ENCODE peak calls at places on chromosomes 13 and 19, in seven cellular contexts. C is Daoy; Y is AG09309; J is stimulated activated CD4-positive, alpha-beta T cell treated with anti-CD3 and anti-CD28 coated beads, Interleukin-15, amount 100 ng/mL, for 1 hour; D is Ammon's horn; I is hepatic stellate cell; H is DMS79. E is an unnamed sample.

GRCh38 chr19:13763300-13763699 is 1.0 kb upstream of the MRI1 start:
- DNase-seq in C (no peak), Y (no peak), J (no peak), D (no peak), I (no peak), H (no peak), E (no peak)

GRCh38 chr19:49858591-49858985 is 7.6 kb downstream of the PTOV1 start:
- DNase-seq in C (peak), Y (no peak), J (no peak), D (peak), I (no peak), H (no peak), E (no peak)

GRCh38 chr19:31271569-31271911 is 77.7 kb downstream of the TSHZ3 start:
- DNase-seq in C (no peak), Y (no peak), J (no peak), D (no peak), I (no peak), H (no peak), E (no peak)

GRCh38 chr13:107743983-107744382 is 471.4 kb downstream of the LIG4 start:
- DNase-seq in C (no peak), Y (peak), J (no peak), D (peak), I (no peak), H (no peak), E (no peak)

GRCh38 chr13:104011505-104012270 is 945.5 kb upstream of the SLC10A2 start:
- DNase-seq in C (no peak), Y (no peak), J (no peak), D (no peak), I (no peak), H (no peak), E (no peak)

GRCh38 chr13:100707818-100708740 is 33.5 kb upstream of the TMTC4 start:
- DNase-seq in C (peak), Y (no peak), J (no peak), D (peak), I (no peak), H (no peak), E (no peak)

GRCh38 chr19:18197941-18198340 is 4.9 kb downstream of the MPV17L2 start:
- DNase-seq in C (no peak), Y (no peak), J (no peak), D (no peak), I (no peak), H (no peak), E (no peak)

GRCh38 chr13:31946091-31946770 is 85.3 kb upstream of the FRY start:
- DNase-seq in C (no peak), Y (peak), J (no peak), D (no peak), I (no peak), H (no peak), E (no peak)

GRCh38 chr13:65074248-65074647 is 2155.9 kb downstream of the PCDH9 start:
- DNase-seq in C (no peak), Y (no peak), J (no peak), D (no peak), I (no peak), H (no peak), E (no peak)

GRCh38 chr13:37068962-37069361 is 9.5 kb upstream of the SUPT20H start:
- DNase-seq in C (no peak), Y (no peak), J (no peak), D (no peak), I (no peak), H (no peak), E (no peak)

GRCh38 chr13:106507560-106508274 is 27.7 kb downstream of the EFNB2 start:
- DNase-seq in C (peak), Y (peak), J (no peak), D (no peak), I (no peak), H (no peak), E (no peak)